ENCODE peak calls at places on chromosomes 4 and X, in five cellular contexts. S, E, B, X and A are unnamed samples.

GRCh38 chr4:183718876-183719275 is 59.8 kb downstream of the TRAPPC11 start:
- DNase-seq in X (no peak), E (no peak), S (no peak), B (no peak), A (no peak)

GRCh38 chr4:159105761-159106243 is 2.9 kb downstream of the RAPGEF2 start:
- DNase-seq in E (no peak), S (no peak), X (no peak), B (no peak), A (no peak)

GRCh38 chrX:42538405-42538804 is 239.6 kb downstream of the PPP1R2C start:
- DNase-seq in X (no peak), S (no peak), B (no peak), E (no peak), A (no peak)

GRCh38 chr4:64360664-64361398 is 48.4 kb downstream of the TECRL start:
- DNase-seq in X (no peak), S (no peak), E (no peak), B (no peak), A (no peak)

GRCh38 chr4:80172203-80172602 is 25.1 kb upstream of the PRDM8 start:
- DNase-seq in E (no peak), X (no peak), B (no peak), S (no peak), A (no peak)

GRCh38 chrX:131778269-131779218 is 234.7 kb downstream of the OR13H1 start:
- DNase-seq in B (no peak), X (no peak), S (no peak), E (no peak), A (no peak)

GRCh38 chrX:107878106-107878505 is 52.4 kb downstream of the MID2 start:
- DNase-seq in B (peak; percentile 2), E (no peak), S (no peak), X (no peak), A (no peak)

GRCh38 chr4:69092190-69092589 is 4.1 kb upstream of the UGT2B7 start:
- DNase-seq in E (no peak), S (no peak), B (peak; percentile 1), X (no peak), A (no peak)

GRCh38 chr4:13024147-13025105 is 459.7 kb downstream of the RAB28 start:
- DNase-seq in X (no peak), B (no peak), S (no peak), E (no peak), A (no peak)

GRCh38 chrX:122777766-122778165 is 406.3 kb upstream of the GRIA3 start:
- DNase-seq in S (no peak), B (no peak), E (no peak), X (no peak), A (no peak)

GRCh38 chr4:188143731-188144130 is 4.5 kb downstream of the TRIML1 start:
- DNase-seq in B (no peak), E (no peak), X (no peak), S (no peak), A (no peak)

GRCh38 chrX:19867411-19867732 is 20.0 kb downstream of the SH3KBP1 start:
- DNase-seq in B (peak; percentile 41), E (no peak), S (no peak), X (no peak), A (no peak)